ENCODE peak calls at places on chromosomes 2 and 18, in seven cellular contexts. O is bronchial epithelial cell; C is suprapubic skin; L is CD8-positive, alpha-beta T cell; N is lung; H is IMR-90; P is mesenchymal stem cell. T is an unnamed sample.

GRCh38 chr2:113272463-113272862 is 6.3 kb downstream of the PAX8 start:
- DNase-seq in O (no peak), C (no peak), L (no peak), N (no peak), H (no peak), P (no peak), T (no peak)

GRCh38 chr2:241373449-241373848 is 17.4 kb downstream of the FARP2 start:
- DNase-seq in O (no peak), C (no peak), L (no peak), N (no peak), H (no peak), P (no peak), T (no peak)

GRCh38 chr18:61572871-61573270 is 239.6 kb downstream of the CDH20 start:
- DNase-seq in O (no peak), C (no peak), L (no peak), N (no peak), H (peak; percentile 58), P (peak; percentile 20), T (no peak)

GRCh38 chr2:110101911-110102774 is 13.5 kb downstream of the MALL start:
- DNase-seq in O (peak; percentile 79), C (no peak), L (peak; percentile 27), N (no peak), H (peak; percentile 17), P (peak; percentile 82), T (no peak)

GRCh38 chr2:60706021-60706420 is 50.0 kb upstream of the PAPOLG start:
- DNase-seq in O (peak; percentile 58), C (no peak), L (no peak), N (no peak), H (peak; percentile 43), P (no peak), T (no peak)

GRCh38 chr2:157281316-157281715 is 23.8 kb downstream of the GALNT5 start:
- DNase-seq in O (no peak), C (no peak), L (no peak), N (no peak), H (no peak), P (no peak), T (no peak)

GRCh38 chr18:26434887-26435286 is 113.5 kb downstream of the KCTD1 start:
- DNase-seq in O (no peak), C (no peak), L (no peak), N (no peak), H (no peak), P (no peak), T (no peak)

GRCh38 chr2:85792783-85793441 is 39.1 kb downstream of the ATOH8 start:
- DNase-seq in O (peak; percentile 65), C (peak; percentile 63), L (no peak), N (no peak), H (peak; percentile 85), P (peak; percentile 59), T (no peak)

GRCh38 chr18:10235553-10235952 is 218.9 kb upstream of the APCDD1 start:
- DNase-seq in O (no peak), C (no peak), L (no peak), N (no peak), H (no peak), P (no peak), T (no peak)

GRCh38 chr2:234377761-234378341 is 119.0 kb downstream of the ARL4C start:
- DNase-seq in O (no peak), C (no peak), L (no peak), N (no peak), H (peak; percentile 74), P (peak; percentile 26), T (no peak)

GRCh38 chr2:34365937-34366336 is 766.8 kb upstream of the FAM98A start:
- DNase-seq in O (no peak), C (no peak), L (no peak), N (no peak), H (no peak), P (no peak), T (no peak)

GRCh38 chr18:55326134-55326533 is 261.9 kb downstream of the TCF4 start:
- DNase-seq in O (no peak), C (no peak), L (no peak), N (no peak), H (no peak), P (no peak), T (no peak)

GRCh38 chr2:108971661-108972566 is 17.1 kb downstream of the EDAR start:
- DNase-seq in O (peak; percentile 87), C (no peak), L (no peak), N (no peak), H (no peak), P (no peak), T (no peak)

GRCh38 chr2:76870581-76870980 is 651.6 kb downstream of the LRRTM4 start:
- DNase-seq in O (peak; percentile 16), C (no peak), L (no peak), N (no peak), H (peak; percentile 31), P (peak; percentile 39), T (no peak)

GRCh38 chr18:55097406-55098170 is 138.3 kb upstream of the CCDC68 start:
- DNase-seq in O (no peak), C (no peak), L (no peak), N (no peak), H (no peak), P (peak; percentile 85), T (no peak)

GRCh38 chr2:188664391-188664790 is 309.8 kb upstream of the COL3A1 start:
- DNase-seq in O (no peak), C (no peak), L (no peak), N (no peak), H (no peak), P (no peak), T (no peak)

GRCh38 chr2:34143149-34143548 is 544.0 kb upstream of the FAM98A start:
- DNase-seq in O (no peak), C (no peak), L (no peak), N (no peak), H (no peak), P (no peak), T (no peak)

GRCh38 chr2:146576301-146576700 is 1268.5 kb upstream of the ACVR2A start:
- DNase-seq in O (peak; percentile 29), C (no peak), L (no peak), N (no peak), H (peak; percentile 26), P (peak; percentile 39), T (no peak)

GRCh38 chr2:194867328-194867727 is 789.7 kb upstream of the SLC39A10 start:
- DNase-seq in O (peak; percentile 25), C (no peak), L (no peak), N (no peak), H (no peak), P (no peak), T (no peak)

GRCh38 chr2:61471905-61472805 is 1.3 kb upstream of the USP34 start:
- DNase-seq in O (peak; percentile 37), C (no peak), L (no peak), N (no peak), H (peak; percentile 29), P (peak; percentile 53), T (no peak)

GRCh38 chr18:51519571-51519970 is 322.1 kb upstream of the MEX3C start:
- DNase-seq in O (no peak), C (no peak), L (no peak), N (no peak), H (no peak), P (no peak), T (no peak)

DNA sequence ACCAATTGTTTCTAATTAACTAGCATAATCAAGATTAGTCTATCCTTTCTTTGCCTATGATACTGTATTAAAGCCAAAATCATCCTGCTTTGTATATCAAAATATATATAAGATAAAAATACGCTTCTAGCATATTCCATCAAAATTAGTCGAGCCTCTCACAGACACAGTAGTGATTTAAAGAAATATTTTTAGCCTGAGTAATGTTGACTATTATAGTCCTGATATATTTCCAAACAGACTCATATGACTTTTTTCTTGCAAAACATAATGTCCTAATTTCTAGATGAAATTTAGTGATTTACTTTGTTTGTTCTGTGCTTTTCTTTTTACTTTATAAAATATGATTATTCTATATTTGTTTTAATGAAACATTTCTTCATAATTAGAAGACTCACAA is 30.9 kb downstream of the FAP start:
- DNase-seq in O (peak; percentile 15), C (no peak), L (no peak), N (no peak), H (peak; percentile 44), P (no peak), T (no peak)
- H3K4me3 ChIP-seq in O (no peak overlapping the region), C (no peak overlapping the region), L (no peak overlapping the region), N (no peak overlapping the region), H (no peak overlapping the region), P (no peak overlapping the region), T (no peak overlapping the region)

DNA sequence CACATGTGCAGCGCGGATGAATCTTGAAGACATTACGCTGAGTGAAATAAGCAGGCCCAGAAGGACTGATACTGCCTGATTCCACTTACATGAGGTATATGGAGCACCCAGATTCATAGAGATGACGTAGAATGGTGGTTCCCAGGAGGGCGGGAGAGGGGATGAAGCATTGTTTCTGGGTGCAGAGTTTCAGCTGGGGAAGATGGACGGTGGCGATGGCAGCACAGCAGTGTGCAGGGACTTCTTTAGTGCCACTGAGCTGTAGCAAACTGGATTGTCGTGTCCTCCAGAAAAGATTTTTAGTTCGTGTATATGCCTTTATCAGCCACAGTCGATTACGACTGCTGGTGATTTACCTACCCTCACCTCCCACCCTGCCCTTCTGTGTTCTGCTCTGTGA is 30.5 kb downstream of the RAB12 start:
- DNase-seq in O (no peak), C (no peak), L (no peak), N (no peak), H (no peak), P (no peak), T (no peak)
- H3K36me3 ChIP-seq in O (peaks cover 15% of the 10 kb centered on the region), C (peaks cover 61% of the 10 kb centered on the region), L (peaks cover 11% of the 10 kb centered on the region), N (peaks cover 21% of the 10 kb centered on the region), H (peaks cover 31% of the 10 kb centered on the region), P (peaks cover 59% of the 10 kb centered on the region), T (peaks cover 49% of the 10 kb centered on the region)

GRCh38 chr2:204223544-204223943 is 287.0 kb downstream of the ICOS start:
- DNase-seq in O (no peak), C (no peak), L (no peak), N (no peak), H (no peak), P (no peak), T (no peak)

GRCh38 chr2:204220896-204221295 is 284.3 kb downstream of the ICOS start:
- DNase-seq in O (no peak), C (no peak), L (no peak), N (no peak), H (no peak), P (no peak), T (no peak)

GRCh38 chr2:204226305-204226861 is 289.8 kb downstream of the ICOS start:
- DNase-seq in O (no peak), C (no peak), L (no peak), N (no peak), H (no peak), P (no peak), T (no peak)

GRCh38 chr2:204228169-204228940 is 291.8 kb downstream of the ICOS start:
- DNase-seq in O (no peak), C (no peak), L (no peak), N (no peak), H (no peak), P (no peak), T (no peak)

DNA sequence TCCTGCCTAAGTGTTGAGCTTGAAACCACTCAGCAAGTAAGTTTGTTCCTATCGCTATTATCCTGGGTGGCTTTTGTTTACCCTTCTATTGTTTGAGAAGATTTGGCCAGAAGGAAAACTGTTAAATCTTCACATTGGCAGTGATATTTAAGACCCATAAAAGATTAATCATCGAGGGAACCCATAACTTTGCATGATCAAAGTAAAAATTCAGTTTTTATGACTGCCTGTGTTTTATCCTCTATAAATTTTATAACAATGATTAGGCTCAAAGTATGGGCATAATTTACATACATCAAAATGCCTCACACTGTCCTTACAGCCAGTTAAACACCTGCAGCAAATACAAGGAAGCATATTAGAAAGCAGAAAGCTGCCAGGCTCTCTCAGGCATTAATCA is 289.1 kb downstream of the ICOS start:
- DNase-seq in O (no peak), C (no peak), L (no peak), N (no peak), H (no peak), P (no peak), T (no peak)
- H3K27me3 ChIP-seq in O (peaks cover 3% of the 10 kb centered on the region), C (peaks cover 6% of the 10 kb centered on the region), L (no peaks in the 10 kb centered on the region), N (no peaks in the 10 kb centered on the region), H (peaks cover 33% of the 10 kb centered on the region), P (peaks cover 28% of the 10 kb centered on the region), T (peaks cover 19% of the 10 kb centered on the region)

GRCh38 chr2:163347982-163348842 is 387.6 kb downstream of the FIGN start:
- DNase-seq in O (peak; percentile 48), C (peak; percentile 71), L (no peak), N (peak; percentile 52), H (peak; percentile 87), P (peak; percentile 96), T (peak; percentile 61)
- H3K4me3 ChIP-seq in O (peak overlapping the region; percentile 29), C (peak overlapping the region; percentile 40), L (no peak overlapping the region), N (no peak overlapping the region), H (peak overlapping the region; percentile 23), P (peak overlapping the region; percentile 76), T (peak overlapping the region; percentile 8)

T was measured in RWPE2.